ENCODE peak calls at places on chromosomes 2 and 18, in five cellular contexts. One of them, this sample, is unnamed.

GRCh38 chr2:128727914-128728313 is 409.2 kb upstream of the HS6ST1 start:
- DNase-seq in spleen: no peak
- DNase-seq in heart left ventricle: no peak
- DNase-seq in fibroblast of villous mesenchyme: peak; percentile 87
- DNase-seq in heart right ventricle: no peak
- DNase-seq in this sample: no peak

GRCh38 chr18:3397786-3398185 is 52.2 kb upstream of the TGIF1 start:
- DNase-seq in spleen: no peak
- DNase-seq in heart left ventricle: no peak
- DNase-seq in fibroblast of villous mesenchyme: no peak
- DNase-seq in heart right ventricle: no peak
- DNase-seq in this sample: no peak

GRCh38 chr18:59228361-59228760 is 8.4 kb downstream of the GRP start:
- DNase-seq in spleen: no peak
- DNase-seq in heart left ventricle: no peak
- DNase-seq in fibroblast of villous mesenchyme: peak; percentile 29
- DNase-seq in heart right ventricle: no peak
- DNase-seq in this sample: no peak

GRCh38 chr2:9112079-9112721 is 94.4 kb upstream of the ASAP2 start:
- DNase-seq in spleen: no peak
- DNase-seq in heart left ventricle: no peak
- DNase-seq in fibroblast of villous mesenchyme: peak; percentile 88
- DNase-seq in heart right ventricle: no peak
- DNase-seq in this sample: no peak

GRCh38 chr18:54743596-54743995 is 84.7 kb upstream of the RAB27B start:
- DNase-seq in spleen: no peak
- DNase-seq in heart left ventricle: no peak
- DNase-seq in fibroblast of villous mesenchyme: no peak
- DNase-seq in heart right ventricle: no peak
- DNase-seq in this sample: no peak

GRCh38 chr2:169891593-169892298 is 64.5 kb downstream of the UBR3 start:
- DNase-seq in spleen: no peak
- DNase-seq in heart left ventricle: no peak
- DNase-seq in fibroblast of villous mesenchyme: peak; percentile 82
- DNase-seq in heart right ventricle: no peak
- DNase-seq in this sample: no peak

GRCh38 chr18:48293954-48294893 is 115.0 kb downstream of the ZBTB7C start:
- DNase-seq in spleen: peak; percentile 64
- DNase-seq in heart left ventricle: no peak
- DNase-seq in fibroblast of villous mesenchyme: no peak
- DNase-seq in heart right ventricle: no peak
- DNase-seq in this sample: no peak

GRCh38 chr2:139465789-139466188 is 685.6 kb upstream of the NXPH2 start:
- DNase-seq in spleen: no peak
- DNase-seq in heart left ventricle: no peak
- DNase-seq in fibroblast of villous mesenchyme: no peak
- DNase-seq in heart right ventricle: no peak
- DNase-seq in this sample: no peak

GRCh38 chr2:122193622-122194021 is 438.2 kb downstream of the TSN start:
- DNase-seq in spleen: no peak
- DNase-seq in heart left ventricle: no peak
- DNase-seq in fibroblast of villous mesenchyme: peak; percentile 39
- DNase-seq in heart right ventricle: no peak
- DNase-seq in this sample: no peak

GRCh38 chr18:34492652-34493051 is 217.4 kb upstream of the DTNA start:
- DNase-seq in spleen: no peak
- DNase-seq in heart left ventricle: no peak
- DNase-seq in fibroblast of villous mesenchyme: no peak
- DNase-seq in heart right ventricle: no peak
- DNase-seq in this sample: no peak

GRCh38 chr2:100752628-100753333 is 67.2 kb upstream of the NPAS2 start:
- DNase-seq in spleen: no peak
- DNase-seq in heart left ventricle: no peak
- DNase-seq in fibroblast of villous mesenchyme: peak; percentile 89
- DNase-seq in heart right ventricle: no peak
- DNase-seq in this sample: no peak

GRCh38 chr2:197137826-197138480 is 172.6 kb downstream of the ANKRD44 start:
- DNase-seq in spleen: no peak
- DNase-seq in heart left ventricle: no peak
- DNase-seq in fibroblast of villous mesenchyme: no peak
- DNase-seq in heart right ventricle: no peak
- DNase-seq in this sample: no peak

GRCh38 chr2:212337036-212337435 is 201.6 kb downstream of the ERBB4 start:
- DNase-seq in spleen: no peak
- DNase-seq in heart left ventricle: no peak
- DNase-seq in fibroblast of villous mesenchyme: no peak
- DNase-seq in heart right ventricle: no peak
- DNase-seq in this sample: no peak

GRCh38 chr2:200618590-200619021 is 32.8 kb downstream of the AOX1 start:
- DNase-seq in spleen: no peak
- DNase-seq in heart left ventricle: no peak
- DNase-seq in fibroblast of villous mesenchyme: peak; percentile 58
- DNase-seq in heart right ventricle: no peak
- DNase-seq in this sample: no peak
- TF ChIP-seq CTCF in spleen: no peak
- TF ChIP-seq CTCF in heart left ventricle: peak; percentile 33
- TF ChIP-seq CTCF in fibroblast of villous mesenchyme: peak; percentile 23
- TF ChIP-seq CTCF in heart right ventricle: no peak
- TF ChIP-seq CTCF in this sample: no peak

GRCh38 chr2:219022041-219022440 is 19.3 kb downstream of the CFAP65 start:
- DNase-seq in spleen: peak; percentile 64
- DNase-seq in heart left ventricle: no peak
- DNase-seq in fibroblast of villous mesenchyme: no peak
- DNase-seq in heart right ventricle: no peak
- DNase-seq in this sample: peak; percentile 65

GRCh38 chr2:219023045-219023605 is 18.2 kb downstream of the CFAP65 start:
- DNase-seq in spleen: peak; percentile 36
- DNase-seq in heart left ventricle: no peak
- DNase-seq in fibroblast of villous mesenchyme: no peak
- DNase-seq in heart right ventricle: no peak
- DNase-seq in this sample: peak; percentile 63

GRCh38 chr2:219024059-219024458 is 17.3 kb downstream of the CFAP65 start:
- DNase-seq in spleen: peak; percentile 56
- DNase-seq in heart left ventricle: no peak
- DNase-seq in fibroblast of villous mesenchyme: no peak
- DNase-seq in heart right ventricle: no peak
- DNase-seq in this sample: peak; percentile 48

GRCh38 chr2:219021591-219021990 is 19.7 kb downstream of the CFAP65 start:
- DNase-seq in spleen: peak; percentile 63
- DNase-seq in heart left ventricle: no peak
- DNase-seq in fibroblast of villous mesenchyme: no peak
- DNase-seq in heart right ventricle: no peak
- DNase-seq in this sample: peak; percentile 90

GRCh38 chr2:219022616-219023015 is 18.7 kb downstream of the CFAP65 start:
- DNase-seq in spleen: peak; percentile 51
- DNase-seq in heart left ventricle: no peak
- DNase-seq in fibroblast of villous mesenchyme: no peak
- DNase-seq in heart right ventricle: no peak
- DNase-seq in this sample: peak; percentile 45
- H3K4me3 ChIP-seq in spleen: no peak overlapping the region
- H3K4me3 ChIP-seq in heart left ventricle: no peak overlapping the region
- H3K4me3 ChIP-seq in fibroblast of villous mesenchyme: no peak overlapping the region
- H3K4me3 ChIP-seq in heart right ventricle: no peak overlapping the region
- H3K4me3 ChIP-seq in this sample: no peak overlapping the region

GRCh38 chr2:46230115-46230571 is 67.1 kb upstream of the EPAS1 start:
- DNase-seq in spleen: peak; percentile 78
- DNase-seq in heart left ventricle: peak; percentile 56
- DNase-seq in fibroblast of villous mesenchyme: no peak
- DNase-seq in heart right ventricle: peak; percentile 23
- DNase-seq in this sample: no peak
- TF ChIP-seq CTCF in spleen: no peak
- TF ChIP-seq CTCF in heart left ventricle: peak; percentile 42
- TF ChIP-seq CTCF in fibroblast of villous mesenchyme: no peak
- TF ChIP-seq CTCF in heart right ventricle: peak; percentile 10
- TF ChIP-seq CTCF in this sample: no peak

GRCh38 chr2:168490015-168490874 is 34.2 kb downstream of the CERS6 start:
- DNase-seq in spleen: no peak
- DNase-seq in heart left ventricle: no peak
- DNase-seq in fibroblast of villous mesenchyme: peak; percentile 29
- DNase-seq in heart right ventricle: no peak
- DNase-seq in this sample: no peak
- H3K4me3 ChIP-seq in spleen: peak overlapping the region; percentile 47
- H3K4me3 ChIP-seq in heart left ventricle: no peak overlapping the region
- H3K4me3 ChIP-seq in fibroblast of villous mesenchyme: no peak overlapping the region
- H3K4me3 ChIP-seq in heart right ventricle: no peak overlapping the region
- H3K4me3 ChIP-seq in this sample: no peak overlapping the region

DNA sequence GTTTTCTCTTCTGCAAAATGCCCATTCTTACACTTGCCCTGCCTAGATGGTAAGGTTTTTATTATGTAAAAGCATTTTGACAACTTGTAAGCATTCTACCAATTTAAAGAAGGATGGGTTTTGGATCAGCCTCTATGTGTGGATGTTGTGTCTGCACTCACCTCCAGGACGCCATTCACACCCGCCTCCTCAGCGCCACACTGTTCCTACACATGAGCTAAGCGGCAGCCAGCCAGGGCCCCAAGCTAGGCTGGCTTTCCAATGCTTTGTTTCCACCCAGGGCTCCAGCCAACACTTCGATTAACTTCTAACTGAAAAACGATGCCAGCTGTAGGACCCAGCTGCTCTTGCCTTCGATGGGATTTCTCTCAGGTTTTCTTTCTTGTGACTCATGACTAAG is 73.4 kb upstream of the FZD7 start:
- DNase-seq in spleen: no peak
- DNase-seq in heart left ventricle: no peak
- DNase-seq in fibroblast of villous mesenchyme: no peak
- DNase-seq in heart right ventricle: no peak
- DNase-seq in this sample: no peak
- TF ChIP-seq CTCF in spleen: no peak
- TF ChIP-seq CTCF in heart left ventricle: no peak
- TF ChIP-seq CTCF in fibroblast of villous mesenchyme: no peak
- TF ChIP-seq CTCF in heart right ventricle: no peak
- TF ChIP-seq CTCF in this sample: no peak

This sample was measured in kidney.